ENCODE peak calls at places on chromosomes 3 and 15, in nine cellular contexts. H, F, T, P, V, J, N, B and D are unnamed samples.

GRCh38 chr3:155753038-155753647 is 8.3 kb upstream of the PLCH1 start:
- DNase-seq in H (peak), F (peak), T (no peak), P (peak), V (no peak), J (no peak), N (no peak), B (no peak), D (peak)

GRCh38 chr3:50364573-50365079 is 5.3 kb upstream of the TMEM115 start:
- DNase-seq in H (no peak), F (no peak), T (no peak), P (no peak), V (no peak), J (no peak), N (no peak), B (no peak), D (no peak)

GRCh38 chr3:104911376-104911775 is 455.3 kb upstream of the ALCAM start:
- DNase-seq in H (no peak), F (no peak), T (no peak), P (no peak), V (no peak), J (no peak), N (no peak), B (no peak), D (no peak)

GRCh38 chr15:66491846-66492245 is 5.7 kb downstream of the SNAPC5 start:
- DNase-seq in H (no peak), F (no peak), T (no peak), P (no peak), V (no peak), J (no peak), N (no peak), B (no peak), D (no peak)

GRCh38 chr3:123930426-123930825 is 30.6 kb downstream of the CCDC14 start:
- DNase-seq in H (no peak), F (no peak), T (no peak), P (no peak), V (no peak), J (no peak), N (no peak), B (no peak), D (no peak)

GRCh38 chr15:29471757-29472156 is 202.1 kb upstream of the NSMCE3 start:
- DNase-seq in H (no peak), F (no peak), T (no peak), P (no peak), V (no peak), J (no peak), N (no peak), B (no peak), D (no peak)

GRCh38 chr15:85750319-85750806 is 44.4 kb downstream of the KLHL25 start:
- DNase-seq in H (no peak), F (no peak), T (no peak), P (no peak), V (peak), J (no peak), N (peak), B (no peak), D (no peak)

GRCh38 chr3:129732200-129732876 is 125.9 kb upstream of the PLXND1 start:
- DNase-seq in H (no peak), F (peak), T (no peak), P (no peak), V (no peak), J (no peak), N (no peak), B (no peak), D (no peak)

GRCh38 chr3:169493512-169494141 is 169.9 kb downstream of the MECOM start:
- DNase-seq in H (no peak), F (peak), T (no peak), P (no peak), V (no peak), J (no peak), N (no peak), B (no peak), D (no peak)

GRCh38 chr15:59501531-59502113 is 63.6 kb downstream of the FAM81A start:
- DNase-seq in H (no peak), F (peak), T (peak), P (peak), V (no peak), J (peak), N (no peak), B (no peak), D (peak)

GRCh38 chr15:36614016-36614415 is 34.6 kb downstream of the CDIN1 start:
- DNase-seq in H (no peak), F (no peak), T (no peak), P (no peak), V (no peak), J (no peak), N (no peak), B (no peak), D (no peak)

GRCh38 chr3:108488631-108489030 is 21.8 kb downstream of the MYH15 start:
- DNase-seq in H (no peak), F (no peak), T (no peak), P (no peak), V (no peak), J (no peak), N (no peak), B (no peak), D (no peak)

GRCh38 chr15:76962337-76963013 is 30.9 kb downstream of the RCN2 start:
- DNase-seq in H (no peak), F (no peak), T (no peak), P (no peak), V (no peak), J (no peak), N (no peak), B (no peak), D (no peak)

GRCh38 chr15:68609618-68610017 is 30.8 kb downstream of the CORO2B start:
- DNase-seq in H (no peak), F (no peak), T (no peak), P (no peak), V (peak), J (no peak), N (peak), B (peak), D (no peak)

GRCh38 chr3:41933154-41933676 is 28.7 kb downstream of the ULK4 start:
- DNase-seq in H (no peak), F (no peak), T (no peak), P (no peak), V (no peak), J (no peak), N (no peak), B (no peak), D (no peak)

GRCh38 chr3:192827208-192827607 is 90.4 kb downstream of the MB21D2 start:
- DNase-seq in H (no peak), F (no peak), T (no peak), P (no peak), V (no peak), J (no peak), N (no peak), B (no peak), D (no peak)

GRCh38 chr3:186909078-186909853 is 21.1 kb upstream of the ST6GAL1 start:
- DNase-seq in H (no peak), F (peak), T (no peak), P (no peak), V (no peak), J (no peak), N (no peak), B (no peak), D (no peak)

GRCh38 chr3:104846270-104846669 is 520.4 kb upstream of the ALCAM start:
- DNase-seq in H (no peak), F (no peak), T (no peak), P (no peak), V (no peak), J (no peak), N (no peak), B (no peak), D (no peak)

GRCh38 chr15:90004671-90005070 is 3.5 kb downstream of the ZNF710 start:
- DNase-seq in H (no peak), F (no peak), T (peak), P (no peak), V (no peak), J (no peak), N (no peak), B (no peak), D (no peak)

GRCh38 chr3:25783661-25784512 is 644 bp upstream of the NGLY1 start:
- DNase-seq in H (peak), F (peak), T (no peak), P (peak), V (no peak), J (peak), N (peak), B (peak), D (peak)

GRCh38 chr3:11290743-11291680 is 18.8 kb downstream of the ATG7 start:
- DNase-seq in H (no peak), F (no peak), T (no peak), P (no peak), V (no peak), J (no peak), N (no peak), B (no peak), D (no peak)

GRCh38 chr15:43105077-43105769 is 615 bp downstream of the UBR1 start:
- DNase-seq in H (no peak), F (peak), T (no peak), P (no peak), V (no peak), J (peak), N (no peak), B (no peak), D (no peak)

GRCh38 chr3:85387913-85388510 is 429.2 kb downstream of the CADM2 start:
- DNase-seq in H (peak), F (peak), T (no peak), P (peak), V (no peak), J (peak), N (no peak), B (no peak), D (peak)

GRCh38 chr15:40776537-40777141 is 6.9 kb downstream of the C15orf62 start:
- DNase-seq in H (peak), F (no peak), T (no peak), P (no peak), V (no peak), J (no peak), N (no peak), B (no peak), D (no peak)

GRCh38 chr15:51576451-51576850 is 46.1 kb downstream of the DMXL2 start:
- DNase-seq in H (no peak), F (no peak), T (no peak), P (no peak), V (no peak), J (no peak), N (no peak), B (no peak), D (no peak)

GRCh38 chr3:9951126-9951525 is 1.1 kb downstream of the PRRT3 start:
- DNase-seq in H (no peak), F (no peak), T (no peak), P (no peak), V (no peak), J (no peak), N (no peak), B (no peak), D (no peak)

GRCh38 chr15:100920516-100921135 is 1.5 kb downstream of the LRRK1 start:
- DNase-seq in H (no peak), F (no peak), T (no peak), P (no peak), V (no peak), J (no peak), N (no peak), B (no peak), D (no peak)

GRCh38 chr3:59001675-59002074 is 48.1 kb downstream of the CFAP20DC start:
- DNase-seq in H (no peak), F (peak), T (no peak), P (peak), V (no peak), J (peak), N (no peak), B (no peak), D (peak)

GRCh38 chr3:126811530-126811929 is 107.5 kb downstream of the CHCHD6 start:
- DNase-seq in H (no peak), F (no peak), T (no peak), P (no peak), V (no peak), J (no peak), N (no peak), B (no peak), D (no peak)

GRCh38 chr3:106068386-106068785 is 199.6 kb upstream of the CBLB start:
- DNase-seq in H (no peak), F (no peak), T (no peak), P (no peak), V (no peak), J (no peak), N (no peak), B (no peak), D (no peak)

GRCh38 chr3:108296239-108296638 is at the start of gene HHLA2:
- DNase-seq in H (no peak), F (no peak), T (no peak), P (no peak), V (no peak), J (no peak), N (no peak), B (no peak), D (no peak)

GRCh38 chr3:123791898-123792297 is 92.2 kb downstream of the MYLK start:
- DNase-seq in H (no peak), F (no peak), T (no peak), P (no peak), V (no peak), J (no peak), N (no peak), B (no peak), D (peak)

GRCh38 chr3:20488101-20488500 is 302.1 kb upstream of the SGO1 start:
- DNase-seq in H (no peak), F (no peak), T (no peak), P (no peak), V (no peak), J (no peak), N (no peak), B (no peak), D (no peak)